ENCODE peak calls at places on chromosomes 1 and 21, in eight cellular contexts. C is fibroblast of lung; Z is lower lobe of right lung; J is GM23248; X is mammary epithelial cell; O is prostate gland; Y is CD8-positive, alpha-beta memory T cell; T is dorsolateral prefrontal cortex. B is an unnamed sample.
A peak's percentile ranks its signal among the peaks of the same experiment; 100 is the strongest.

GRCh38 chr21:27173052-27173451 is 206.2 kb upstream of the ADAMTS5 start:
- DNase-seq in Z (no peak), Y (no peak), C (no peak), X (no peak), T (no peak), O (no peak), J (peak; percentile 64), B (no peak)

GRCh38 chr21:45319461-45320211 is 31.9 kb upstream of the POFUT2 start:
- DNase-seq in Z (no peak), T (no peak), X (no peak), J (peak; percentile 30), O (no peak), Y (no peak), C (peak; percentile 76), B (no peak)

GRCh38 chr1:114224196-114224907 is 70.7 kb upstream of the SYT6 start:
- DNase-seq in Z (no peak), T (no peak), O (no peak), Y (no peak), C (no peak), J (no peak), X (no peak), B (no peak)

GRCh38 chr1:91885331-91885715 is 628 bp downstream of the TGFBR3 start:
- DNase-seq in C (no peak), T (no peak), Z (peak; percentile 55), O (peak; percentile 10), J (peak; percentile 69), Y (peak; percentile 38), X (no peak), B (no peak)

GRCh38 chr1:71916894-71917293 is 365.4 kb downstream of the NEGR1 start:
- DNase-seq in C (no peak), J (no peak), X (no peak), Y (no peak), T (no peak), O (no peak), Z (no peak), B (no peak)

GRCh38 chr1:101438359-101438758 is 201.5 kb downstream of the S1PR1 start:
- DNase-seq in Y (no peak), Z (no peak), T (no peak), X (peak; percentile 20), J (peak; percentile 38), C (no peak), O (no peak), B (no peak)

GRCh38 chr1:152179566-152179965 is 20.5 kb upstream of the RPTN start:
- DNase-seq in X (no peak), J (peak; percentile 42), O (no peak), Y (no peak), C (no peak), T (no peak), Z (no peak), B (no peak)

GRCh38 chr1:33180226-33181037 is 1.4 kb downstream of the TRIM62 start:
- DNase-seq in O (peak; percentile 90), Z (peak; percentile 95), J (peak; percentile 91), C (peak; percentile 85), Y (peak; percentile 77), X (peak; percentile 83), T (peak; percentile 93), B (peak; percentile 55)

GRCh38 chr1:186112280-186112679 is 262.8 kb downstream of the TPR start:
- DNase-seq in J (no peak), O (no peak), Y (no peak), Z (no peak), T (no peak), C (no peak), X (peak; percentile 58), B (peak; percentile 15)

GRCh38 chr21:44875341-44875740 is 1.9 kb upstream of the PTTG1IP start:
- DNase-seq in Z (no peak), C (peak; percentile 43), Y (no peak), O (peak; percentile 40), J (peak; percentile 64), T (no peak), X (peak; percentile 73), B (no peak)

GRCh38 chr1:239555350-239555749 is 169.0 kb downstream of the CHRM3 start:
- DNase-seq in T (no peak), O (no peak), Z (no peak), Y (no peak), J (no peak), X (no peak), C (no peak), B (no peak)

GRCh38 chr1:197130677-197131304 is 15.7 kb downstream of the ASPM start:
- DNase-seq in Z (no peak), J (peak; percentile 73), C (peak; percentile 87), X (peak; percentile 24), O (no peak), Y (no peak), T (no peak), B (peak; percentile 26)

GRCh38 chr1:13498553-13498952 is 15.2 kb downstream of the LRRC38 start:
- DNase-seq in C (no peak), Y (no peak), T (no peak), Z (no peak), X (no peak), J (no peak), O (no peak), B (no peak)

GRCh38 chr1:161722406-161722805 is 1.1 kb downstream of the FCRLB start:
- DNase-seq in X (no peak), O (no peak), T (no peak), J (no peak), C (no peak), Z (no peak), Y (no peak), B (no peak)

GRCh38 chr21:24369751-24370150 is 1237.5 kb downstream of the MRPL39 start:
- DNase-seq in J (no peak), T (no peak), O (no peak), C (no peak), Y (no peak), Z (no peak), X (no peak), B (no peak)

GRCh38 chr1:50970508-50970885 is 452 bp downstream of the CDKN2C start:
- DNase-seq in T (no peak), Z (no peak), J (peak; percentile 41), Y (no peak), X (no peak), O (no peak), C (no peak), B (no peak)

GRCh38 chr1:8879348-8880067 is 1.0 kb upstream of the ENO1 start:
- DNase-seq in O (no peak), C (no peak), X (no peak), J (no peak), Y (no peak), T (no peak), Z (no peak), B (no peak)

GRCh38 chr21:34272321-34272720 is 91.5 kb upstream of the KCNE2 start:
- DNase-seq in C (no peak), Y (no peak), J (no peak), X (no peak), Z (no peak), O (no peak), T (no peak), B (no peak)

GRCh38 chr1:66495490-66495889 is 38.5 kb upstream of the SGIP1 start:
- DNase-seq in Y (no peak), O (no peak), T (no peak), C (peak; percentile 28), Z (no peak), J (peak; percentile 85), X (no peak), B (no peak)

DNA sequence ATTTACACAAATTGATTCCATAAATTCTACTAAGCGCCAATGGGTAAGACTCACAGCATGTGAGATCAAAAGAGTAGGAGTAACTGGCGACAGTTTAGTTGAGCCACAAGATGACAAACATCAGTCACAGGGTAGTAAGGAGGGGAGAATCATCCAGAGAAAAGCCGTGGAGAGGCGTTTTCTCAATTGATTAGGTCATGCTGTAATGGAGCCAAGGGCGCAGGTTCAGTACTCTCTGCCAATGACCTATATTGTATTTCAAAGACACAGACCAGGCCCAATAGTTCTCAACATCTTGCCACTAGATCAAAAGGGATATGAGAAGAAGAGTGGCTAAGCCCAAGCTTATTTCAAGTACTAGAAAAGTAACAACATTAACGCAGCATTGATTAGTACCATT is 467.5 kb downstream of the SMYD3 start:
- DNase-seq in J (peak; percentile 28), T (no peak), C (no peak), O (no peak), X (no peak), Y (no peak), Z (no peak), B (no peak)
- H3K4me3 ChIP-seq in J (no peak overlapping the region), T (no peak overlapping the region), C (no peak overlapping the region), O (no peak overlapping the region), X (no peak overlapping the region), Y (no peak overlapping the region), Z (no peak overlapping the region), B (no peak overlapping the region)

DNA sequence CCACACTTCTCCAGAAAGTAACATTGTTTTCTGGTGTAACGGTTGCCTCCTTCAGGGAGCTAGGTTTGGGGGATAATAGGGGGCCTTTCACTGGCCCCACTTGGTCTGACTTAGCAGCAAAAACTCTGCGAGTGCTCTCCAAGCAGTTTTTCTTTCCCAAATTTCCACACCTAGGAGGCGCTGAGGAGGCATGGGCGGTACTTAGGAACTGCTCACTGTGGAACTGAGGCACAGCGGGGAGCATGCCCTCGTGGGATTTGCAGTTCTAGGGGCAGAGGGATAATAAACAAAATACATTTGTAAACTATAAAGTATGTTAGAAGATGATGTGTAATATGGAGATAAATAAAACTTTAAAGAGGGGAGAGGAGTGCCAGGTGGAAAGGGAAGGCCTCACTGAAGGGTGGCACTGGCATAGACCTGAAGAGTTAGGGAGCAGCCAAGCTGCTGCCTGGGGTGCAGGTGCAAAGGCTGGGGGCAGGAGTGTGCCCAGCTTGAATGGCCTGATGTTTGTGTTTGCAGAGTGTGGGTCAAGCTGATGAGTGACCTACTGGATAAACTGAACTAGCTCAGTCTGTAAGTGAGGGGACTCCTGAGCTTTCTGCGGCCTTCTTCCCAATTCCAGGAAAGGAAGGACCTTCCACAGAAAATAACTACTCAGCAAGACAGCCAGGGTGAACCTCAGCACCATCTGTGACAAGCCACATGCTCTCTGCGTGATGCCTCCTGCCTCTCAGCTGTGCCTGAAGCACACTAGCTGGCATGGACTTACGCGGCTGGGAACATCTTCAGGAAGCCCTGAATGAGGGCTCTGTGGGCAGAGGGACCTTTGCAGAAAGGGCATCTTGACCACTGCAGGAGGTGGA is 1.9 kb downstream of the EPHX1 start:
- DNase-seq in J (peak; percentile 69), X (no peak), T (no peak), Z (no peak), O (no peak), C (no peak), Y (no peak), B (no peak)
- H3K27ac ChIP-seq in J (no peak overlapping the region), X (no peak overlapping the region), T (peak overlapping the region; percentile 59), Z (peak overlapping the region; percentile 90), O (peak overlapping the region; percentile 80), C (no peak overlapping the region), Y (no peak overlapping the region), B (no peak overlapping the region)

GRCh38 chr1:21884456-21885235 is 52.5 kb downstream of the HSPG2 start:
- DNase-seq in J (no peak), X (no peak), C (no peak), O (no peak), Y (no peak), T (no peak), Z (no peak), B (no peak)
- H3K4me3 ChIP-seq in J (no peak overlapping the region), X (no peak overlapping the region), C (no peak overlapping the region), O (no peak overlapping the region), Y (no peak overlapping the region), T (no peak overlapping the region), Z (no peak overlapping the region), B (no peak overlapping the region)

DNA sequence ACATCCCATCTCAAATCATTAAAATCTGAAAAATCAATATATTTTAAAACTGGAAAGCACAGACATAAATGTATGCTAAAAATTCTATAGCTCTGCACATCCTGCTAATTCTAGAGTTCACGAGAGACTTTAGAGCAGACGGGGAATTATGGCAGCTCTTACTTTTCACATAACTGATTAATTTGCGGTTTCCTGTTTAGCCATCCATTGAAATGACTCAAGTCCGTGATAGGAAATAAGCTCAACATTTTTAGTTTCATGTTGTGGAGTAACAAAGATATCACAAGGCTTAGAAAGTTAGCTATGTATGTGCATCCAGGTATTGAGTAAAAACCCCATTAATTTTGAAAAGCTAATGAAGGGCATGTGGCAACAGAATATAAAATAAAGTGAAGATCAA is 123.2 kb downstream of the SMYD2 start:
- DNase-seq in Z (no peak), C (peak; percentile 93), X (peak; percentile 77), J (peak; percentile 60), O (no peak), T (no peak), Y (no peak), B (no peak)
- H3K27ac ChIP-seq in Z (no peak overlapping the region), C (no peak overlapping the region), X (peak overlapping the region; percentile 95), J (peak overlapping the region; percentile 1), O (no peak overlapping the region), T (no peak overlapping the region), Y (no peak overlapping the region), B (peak overlapping the region; percentile 80)

B was measured in keratinocyte.